ENCODE peak calls at places on chromosomes 2 and 18, in ten cellular contexts. C is cardiac fibroblast; A is MM.1S; W is hippocampal formation; S is bronchial epithelial cell; P is stimulated activated CD8-positive, alpha-beta memory T cell treated with anti-CD3 and anti-CD28 coated beads, Interleukin-15, amount 100 ng/mL, for 24 hours; E is RPMI7951; H is stimulated activated CD4-positive, alpha-beta T cell treated with anti-CD3 and anti-CD28 coated beads, Interleukin-15, amount 100 ng/mL, for 48 hours; Z is kidney epithelial cell; L is erythroblast. B is an unnamed sample.

GRCh38 chr2:130337735-130338325 is 4.9 kb upstream of the IMP4 start:
- DNase-seq in A (no peak), W (no peak), S (peak; percentile 39), Z (peak; percentile 56), L (no peak), P (no peak), C (peak; percentile 74), H (no peak), E (peak; percentile 83), B (no peak)

GRCh38 chr2:216551234-216551633 is 52.6 kb downstream of the RPL37A start:
- DNase-seq in Z (no peak), E (peak; percentile 47), S (peak; percentile 69), W (no peak), H (no peak), C (peak; percentile 64), P (no peak), L (no peak), A (no peak), B (no peak)

GRCh38 chr18:2905802-2906521 is 59.2 kb downstream of the EMILIN2 start:
- DNase-seq in E (peak; percentile 76), Z (no peak), H (peak; percentile 35), C (peak; percentile 62), P (peak; percentile 31), L (peak; percentile 65), S (no peak), W (no peak), A (no peak), B (no peak)

GRCh38 chr2:133606616-133607015 is 38.4 kb upstream of the NCKAP5 start:
- DNase-seq in C (no peak), E (peak; percentile 18), H (no peak), P (no peak), Z (no peak), S (no peak), L (no peak), A (no peak), W (no peak), B (no peak)

GRCh38 chr2:84187258-84187657 is 271.8 kb downstream of the SUCLG1 start:
- DNase-seq in Z (no peak), C (no peak), S (no peak), P (no peak), A (no peak), L (no peak), H (no peak), E (no peak), W (no peak), B (no peak)

GRCh38 chr2:36540986-36541750 is 56.8 kb downstream of the FEZ2 start:
- DNase-seq in W (no peak), H (no peak), S (no peak), A (no peak), E (no peak), C (no peak), Z (no peak), P (no peak), L (no peak), B (no peak)

GRCh38 chr2:105615352-105615751 is 129.4 kb upstream of the NCK2 start:
- DNase-seq in W (no peak), L (no peak), C (no peak), H (no peak), P (no peak), A (no peak), E (no peak), Z (no peak), S (no peak), B (no peak)

GRCh38 chr2:134375935-134376334 is 122.1 kb downstream of the MGAT5 start:
- DNase-seq in C (peak; percentile 69), W (peak; percentile 55), H (no peak), L (peak; percentile 1), A (no peak), P (no peak), Z (no peak), S (peak; percentile 39), E (peak; percentile 69), B (peak; percentile 45)

GRCh38 chr18:22314406-22314805 is 103.3 kb downstream of the CTAGE1 start:
- DNase-seq in S (peak; percentile 76), E (peak; percentile 16), L (no peak), H (no peak), Z (no peak), W (no peak), A (no peak), C (peak; percentile 91), P (no peak), B (no peak)

GRCh38 chr2:179744341-179744740 is 117.1 kb downstream of the ZNF385B start:
- DNase-seq in L (no peak), S (no peak), Z (no peak), P (no peak), H (no peak), A (no peak), W (no peak), E (no peak), C (no peak), B (no peak)

GRCh38 chr2:164560181-164560792 is 61.0 kb downstream of the GRB14 start:
- DNase-seq in S (peak; percentile 34), P (no peak), L (peak; percentile 33), E (no peak), W (peak; percentile 35), C (peak; percentile 58), H (no peak), Z (no peak), A (peak; percentile 66), B (no peak)

GRCh38 chr2:203708846-203709815 is 2.7 kb downstream of the CD28 start:
- DNase-seq in W (no peak), A (peak; percentile 7), C (peak; percentile 62), Z (no peak), H (no peak), E (no peak), L (no peak), S (no peak), P (no peak), B (no peak)

B was measured in amygdala.